ENCODE peak calls at places on chromosomes 11 and 22, in nine cellular contexts. X, I, E, B, U, T, O, C and M are unnamed samples.
A peak's percentile ranks its signal among the peaks of the same experiment; 100 is the strongest.

GRCh38 chr11:70871881-70872280 is 380.5 kb downstream of the SHANK2 start:
- DNase-seq in E (no peak), T (no peak), B (no peak), U (no peak), O (no peak), X (peak; percentile 23), C (no peak), I (no peak), M (no peak)

GRCh38 chr11:123454796-123455195 is 24.7 kb downstream of the GRAMD1B start:
- DNase-seq in B (no peak), O (no peak), I (no peak), C (no peak), U (no peak), X (no peak), E (no peak), T (no peak), M (no peak)

GRCh38 chr11:128195057-128195751 is 392.2 kb downstream of the ETS1 start:
- DNase-seq in X (no peak), U (peak; percentile 28), B (no peak), E (no peak), I (no peak), T (peak; percentile 78), C (peak; percentile 22), O (no peak), M (no peak)

GRCh38 chr11:68667511-68668253 is 16.7 kb upstream of the GAL start:
- DNase-seq in I (no peak), X (no peak), T (no peak), C (no peak), E (no peak), U (no peak), O (no peak), B (no peak), M (no peak)

GRCh38 chr11:112315861-112316739 is 55.4 kb upstream of the PLET1 start:
- DNase-seq in T (no peak), I (no peak), B (no peak), X (no peak), E (no peak), C (no peak), O (no peak), U (no peak), M (no peak)

GRCh38 chr22:49022816-49023160 is 804.9 kb downstream of the BRD1 start:
- DNase-seq in I (no peak), U (no peak), O (no peak), E (no peak), C (no peak), T (no peak), X (no peak), B (no peak), M (no peak)

GRCh38 chr11:10597877-10598341 is 29.4 kb upstream of the LYVE1 start:
- DNase-seq in E (no peak), X (no peak), O (no peak), C (no peak), U (no peak), T (peak; percentile 19), B (no peak), I (no peak), M (no peak)

GRCh38 chr11:126007263-126007662 is 55.4 kb downstream of the CDON start:
- DNase-seq in X (peak; percentile 71), I (no peak), E (no peak), U (peak; percentile 43), O (no peak), C (no peak), B (no peak), T (no peak), M (no peak)

GRCh38 chr11:61277973-61278565 is 17.0 kb downstream of the VWCE start:
- DNase-seq in C (no peak), B (no peak), X (no peak), E (no peak), O (no peak), U (no peak), I (no peak), T (no peak), M (no peak)

GRCh38 chr11:133384731-133385130 is 147.6 kb downstream of the OPCML start:
- DNase-seq in I (no peak), E (no peak), B (no peak), O (no peak), T (no peak), U (no peak), C (no peak), X (no peak), M (no peak)